ENCODE peak calls at places on chromosome 7, in nine cellular contexts. R is A673; Y is stimulated activated CD8-positive, alpha-beta memory T cell treated with anti-CD3 and anti-CD28 coated beads, Interleukin-12 subunit alpha, Interleukin-12 subunit beta, amount 100 ng/mL, for 1 hour; T is amniotic stem cell; N is effector CD4-positive, alpha-beta T cell; I is RWPE1; O is left ventricle myocardium superior; Q is central memory CD8-positive, alpha-beta T cell; F is T follicular helper cell. H is an unnamed sample.
A peak's percentile ranks its signal among the peaks of the same experiment; 100 is the strongest.

GRCh38 chr7:135827391-135827790 is 78.8 kb upstream of the FAM180A start:
- DNase-seq in N (no peak), R (no peak), I (no peak), F (no peak), Q (no peak), O (no peak), Y (no peak), T (no peak), H (no peak)

GRCh38 chr7:149776305-149776704 is 2.9 kb upstream of the ZNF467 start:
- DNase-seq in R (no peak), I (no peak), Y (no peak), F (no peak), Q (no peak), O (peak; percentile 87), T (no peak), N (no peak), H (peak; percentile 79)

GRCh38 chr7:684416-684815 is 42.1 kb upstream of the DNAAF5 start:
- DNase-seq in T (no peak), O (no peak), Q (no peak), F (no peak), I (no peak), R (no peak), Y (no peak), N (no peak), H (no peak)

GRCh38 chr7:142556745-142557144 is 192.5 kb upstream of the PRSS1 start:
- DNase-seq in R (peak; percentile 40), O (peak; percentile 30), I (peak; percentile 89), Y (no peak), Q (no peak), T (peak; percentile 77), F (no peak), N (no peak), H (peak; percentile 67)

GRCh38 chr7:159144756-159145543 is at the start of gene VIPR2:
- DNase-seq in N (no peak), O (peak; percentile 77), I (no peak), F (no peak), Q (no peak), R (no peak), Y (no peak), T (no peak), H (no peak)

GRCh38 chr7:134175724-134176350 is 48.7 kb downstream of the LRGUK start:
- DNase-seq in O (no peak), F (no peak), T (no peak), R (peak; percentile 40), I (no peak), N (no peak), Q (no peak), Y (no peak), H (no peak)

GRCh38 chr7:16792299-16792698 is 12.5 kb downstream of the AGR2 start:
- DNase-seq in T (no peak), O (no peak), N (no peak), Q (no peak), F (no peak), Y (no peak), R (no peak), I (no peak), H (no peak)

GRCh38 chr7:95473276-95473985 is 12.3 kb upstream of the ASB4 start:
- DNase-seq in O (no peak), N (no peak), T (no peak), I (no peak), Y (no peak), F (no peak), Q (no peak), R (peak; percentile 27), H (no peak)

GRCh38 chr7:97094531-97094930 is 23.0 kb upstream of the SDHAF3 start:
- DNase-seq in F (no peak), T (no peak), N (no peak), Y (no peak), Q (no peak), I (no peak), O (no peak), R (no peak), H (no peak)

GRCh38 chr7:157440346-157441022 is 103.7 kb downstream of the DNAJB6 start:
- DNase-seq in N (no peak), T (no peak), Q (no peak), Y (no peak), I (no peak), O (no peak), F (no peak), R (no peak), H (no peak)

GRCh38 chr7:127650842-127651555 is 995 bp upstream of the SND1 start:
- DNase-seq in T (no peak), Q (no peak), O (no peak), R (no peak), I (peak; percentile 36), Y (no peak), F (no peak), N (no peak), H (peak; percentile 17)

GRCh38 chr7:7157887-7158271 is 24.5 kb upstream of the C1GALT1 start:
- DNase-seq in Y (no peak), T (no peak), R (no peak), F (no peak), Q (no peak), I (no peak), O (no peak), N (no peak), H (no peak)

GRCh38 chr7:92425311-92425947 is 21.9 kb upstream of the GATAD1 start:
- DNase-seq in T (no peak), Q (no peak), O (no peak), Y (no peak), R (no peak), I (no peak), N (no peak), F (no peak), H (no peak)

H was measured in thyroid gland.